ENCODE peak calls at places on chromosomes 4 and X, in seven cellular contexts. D is HCT116, P is IMR-90, G is cardiac muscle cell, Z is PC-3, E is K562, Y is AG04450. R is an unnamed sample.

GRCh38 chrX:19611636-19612376 is 96.5 kb upstream of the MAP3K15 start:
- DNase-seq in Z (no peak), G (no peak), E (no peak), P (no peak), Y (no peak), D (no peak), R (no peak)

GRCh38 chrX:144075432-144075831 is 191.6 kb downstream of the UBE2NL start:
- DNase-seq in E (no peak), P (no peak), Y (no peak), D (no peak), G (no peak), Z (no peak), R (no peak)

GRCh38 chr4:38133711-38134480 is 173.7 kb downstream of the PTTG2 start:
- DNase-seq in G (no peak), P (no peak), E (no peak), Y (no peak), Z (no peak), D (no peak), R (no peak)

GRCh38 chrX:68822641-68823410 is 6.0 kb upstream of the EFNB1 start:
- DNase-seq in Y (no peak), D (peak), E (peak), P (peak), G (peak), Z (peak), R (peak)

GRCh38 chr4:47374477-47374876 is 89.0 kb downstream of the COMMD8 start:
- DNase-seq in Y (peak), E (no peak), G (no peak), P (peak), D (no peak), Z (peak), R (no peak)

GRCh38 chr4:165027762-165028402 is 3.9 kb upstream of the TRIM60 start:
- DNase-seq in Z (no peak), E (no peak), D (no peak), Y (no peak), P (no peak), G (peak), R (peak)

GRCh38 chr4:3766207-3766790 is at the start of gene ADRA2C:
- DNase-seq in Y (no peak), P (no peak), D (no peak), G (peak), E (peak), Z (no peak), R (no peak)

GRCh38 chr4:2954358-2955185 is 8.6 kb downstream of the NOP14 start:
- DNase-seq in G (no peak), E (peak), D (peak), Y (no peak), Z (no peak), P (no peak), R (no peak)

GRCh38 chrX:53073115-53073581 is 9.0 kb upstream of the TSPYL2 start:
- DNase-seq in Z (no peak), P (no peak), G (no peak), D (peak), E (no peak), Y (no peak), R (no peak)

GRCh38 chrX:53290441-53291041 is 9.2 kb upstream of the IQSEC2 start:
- DNase-seq in Z (no peak), E (no peak), D (no peak), G (no peak), Y (no peak), P (no peak), R (no peak)

GRCh38 chr4:173507471-173508385 is 22.3 kb downstream of the HAND2 start:
- DNase-seq in G (no peak), Y (no peak), P (no peak), E (no peak), D (no peak), Z (no peak), R (no peak)

GRCh38 chr4:173508386-173509002 is 21.5 kb downstream of the HAND2 start:
- DNase-seq in G (no peak), Y (no peak), D (no peak), Z (no peak), P (no peak), E (no peak), R (no peak)

GRCh38 chr4:173505924-173506779 is 23.9 kb downstream of the HAND2 start:
- DNase-seq in G (peak), Z (peak), Y (no peak), E (peak), D (peak), P (peak), R (peak)

GRCh38 chr4:173509031-173510001 is 20.7 kb downstream of the HAND2 start:
- DNase-seq in D (no peak), G (peak), Y (no peak), E (no peak), P (no peak), Z (no peak), R (no peak)

GRCh38 chr4:173506780-173507211 is 23.2 kb downstream of the HAND2 start:
- DNase-seq in D (no peak), Z (no peak), Y (no peak), P (no peak), E (no peak), G (no peak), R (no peak)
- H3K4me3 ChIP-seq in D (no peak), Z (no peak), Y (peak), P (no peak), E (no peak), G (no peak), R (peak)

GRCh38 chr4:189204616-189205015 is 736.1 kb upstream of the FRG1 start:
- DNase-seq in D (no peak), Z (no peak), E (no peak), Y (no peak), P (no peak), G (no peak), R (peak)

GRCh38 chr4:189206953-189207352 is 733.7 kb upstream of the FRG1 start:
- DNase-seq in D (no peak), P (no peak), Y (no peak), G (no peak), Z (no peak), E (no peak), R (no peak)

GRCh38 chr4:189200346-189200745 is 740.3 kb upstream of the FRG1 start:
- DNase-seq in Y (no peak), P (no peak), D (no peak), Z (no peak), E (no peak), G (no peak), R (no peak)

GRCh38 chr4:189202182-189202868 is 738.3 kb upstream of the FRG1 start:
- DNase-seq in E (peak), Z (peak), G (peak), D (peak), P (peak), Y (peak), R (peak)

GRCh38 chr4:189202869-189203271 is 737.8 kb upstream of the FRG1 start:
- DNase-seq in Y (peak), P (peak), E (no peak), D (no peak), G (peak), Z (peak), R (peak)
- H3K4me3 ChIP-seq in Y (peak), P (peak), E (no peak), D (no peak), G (no peak), Z (no peak), R (no peak)

GRCh38 chr4:54005475-54005874 is 58.9 kb downstream of the CHIC2 start:
- DNase-seq in G (peak), P (peak), Y (no peak), E (no peak), D (no peak), Z (no peak), R (no peak)

GRCh38 chr4:54006755-54007154 is 57.6 kb downstream of the CHIC2 start:
- DNase-seq in E (no peak), Z (peak), Y (no peak), G (no peak), D (no peak), P (no peak), R (no peak)

GRCh38 chr4:54001558-54002365 is 62.6 kb downstream of the CHIC2 start:
- DNase-seq in E (no peak), P (no peak), D (no peak), G (no peak), Y (no peak), Z (no peak), R (no peak)

DNA sequence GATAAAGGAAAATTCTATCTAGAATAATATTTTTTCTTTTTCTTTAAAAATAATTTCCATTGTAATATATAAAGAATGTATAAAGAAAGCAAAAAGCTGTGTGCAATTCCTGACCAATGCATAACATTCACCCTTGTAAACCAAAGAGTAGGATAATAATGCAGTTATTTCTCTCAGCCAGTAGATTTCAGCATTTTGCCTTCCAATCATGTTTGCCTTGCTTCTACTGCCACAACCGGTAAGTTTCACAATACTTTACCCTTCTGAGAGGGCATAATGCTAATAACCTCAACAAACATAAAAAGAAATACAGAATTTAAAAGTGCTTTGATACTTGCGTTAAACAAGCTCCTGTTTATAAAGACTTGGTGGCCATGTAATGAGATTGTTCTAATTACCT is 59.9 kb downstream of the CHIC2 start:
- DNase-seq in Z (no peak), P (peak), G (no peak), E (no peak), D (no peak), Y (no peak), R (no peak)
- H3K4me3 ChIP-seq in Z (no peak), P (no peak), G (no peak), E (no peak), D (no peak), Y (no peak), R (no peak)

GRCh38 chrX:132483951-132484350 is 4.9 kb downstream of the MBNL3 start:
- DNase-seq in Y (no peak), G (no peak), Z (no peak), E (no peak), D (no peak), P (no peak), R (no peak)

GRCh38 chrX:132481449-132481848 is 7.4 kb downstream of the MBNL3 start:
- DNase-seq in E (no peak), G (no peak), Y (no peak), D (no peak), P (no peak), Z (no peak), R (no peak)

GRCh38 chrX:132483523-132483922 is 5.3 kb downstream of the MBNL3 start:
- DNase-seq in Z (no peak), P (no peak), Y (no peak), D (no peak), G (no peak), E (no peak), R (no peak)

GRCh38 chrX:132482632-132483031 is 6.2 kb downstream of the MBNL3 start:
- DNase-seq in D (no peak), Z (no peak), P (no peak), G (no peak), Y (no peak), E (no peak), R (no peak)

DNA sequence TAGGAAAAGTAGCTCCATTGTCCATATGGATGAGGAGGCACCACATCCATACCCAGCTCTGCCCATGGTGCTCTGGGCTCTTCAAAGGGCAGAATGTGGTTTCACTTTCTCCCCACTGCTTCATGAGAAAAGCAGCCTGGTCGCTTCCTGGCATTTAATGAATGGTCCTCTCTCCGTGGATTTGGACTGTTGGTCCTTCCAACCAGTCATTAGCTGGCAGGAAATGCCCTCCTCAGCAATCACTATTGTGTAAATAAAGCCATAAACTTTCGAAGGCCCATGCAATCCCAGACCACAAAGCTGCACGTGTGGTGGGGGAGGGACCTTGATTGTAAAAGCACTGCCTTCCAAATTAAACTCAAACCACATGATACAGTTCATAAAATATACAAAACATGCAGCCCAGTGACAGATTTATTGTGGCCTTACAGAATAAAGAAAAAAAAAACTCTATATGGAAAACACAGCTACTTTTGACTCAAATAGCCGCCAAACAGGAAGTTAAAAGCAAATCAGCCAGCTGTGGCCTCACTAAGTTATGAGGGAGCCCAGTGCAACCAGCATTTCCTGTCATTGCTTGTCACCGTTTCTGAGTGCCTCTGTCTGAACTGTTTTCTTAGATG is 8.1 kb downstream of the MBNL3 start:
- DNase-seq in Z (peak), Y (no peak), G (peak), E (no peak), P (peak), D (no peak), R (no peak)
- H3K4me3 ChIP-seq in Z (peak), Y (peak), G (no peak), E (no peak), P (peak), D (no peak), R (peak)

GRCh38 chr4:33961751-33962150 is 2282.6 kb downstream of the ARAP2 start:
- DNase-seq in D (no peak), Z (peak), Y (no peak), P (peak), G (no peak), E (no peak), R (no peak)
- H3K4me3 ChIP-seq in D (no peak), Z (no peak), Y (no peak), P (no peak), G (no peak), E (no peak), R (no peak)